ENCODE peak calls at places on chromosomes 3 and 15, in eight cellular contexts. One of them, this sample, is unnamed.

GRCh38 chr3:127536818-127537810 is 53.4 kb downstream of the TPRA1 start:
- DNase-seq in IMR-90: no peak
- DNase-seq in A549: no peak
- DNase-seq in H1: no peak
- DNase-seq in HCT116: no peak
- DNase-seq in GM12878: no peak
- DNase-seq in gastrocnemius medialis: no peak
- DNase-seq in ovary: no peak
- DNase-seq in this sample: no peak

GRCh38 chr15:27660676-27661075 is 438.4 kb downstream of the OCA2 start:
- DNase-seq in H1: no peak
- DNase-seq in gastrocnemius medialis: no peak
- DNase-seq in GM12878: no peak
- DNase-seq in ovary: no peak
- DNase-seq in HCT116: no peak
- DNase-seq in IMR-90: no peak
- DNase-seq in A549: no peak
- DNase-seq in this sample: no peak

GRCh38 chr3:35908366-35909232 is 269.3 kb downstream of the ARPP21 start:
- DNase-seq in gastrocnemius medialis: peak; percentile 27
- DNase-seq in H1: peak; percentile 85
- DNase-seq in IMR-90: peak; percentile 70
- DNase-seq in ovary: no peak
- DNase-seq in GM12878: peak; percentile 9
- DNase-seq in HCT116: peak; percentile 15
- DNase-seq in A549: peak; percentile 78
- DNase-seq in this sample: no peak

GRCh38 chr3:73485877-73486311 is 138.8 kb downstream of the PDZRN3 start:
- DNase-seq in GM12878: no peak
- DNase-seq in HCT116: no peak
- DNase-seq in IMR-90: no peak
- DNase-seq in gastrocnemius medialis: no peak
- DNase-seq in H1: no peak
- DNase-seq in ovary: no peak
- DNase-seq in A549: no peak
- DNase-seq in this sample: no peak

GRCh38 chr3:47010050-47010712 is 30.7 kb downstream of the NBEAL2 start:
- DNase-seq in A549: no peak
- DNase-seq in HCT116: no peak
- DNase-seq in ovary: peak; percentile 58
- DNase-seq in IMR-90: no peak
- DNase-seq in H1: peak; percentile 75
- DNase-seq in GM12878: no peak
- DNase-seq in gastrocnemius medialis: no peak
- DNase-seq in this sample: peak; percentile 26

GRCh38 chr3:138180375-138181029 is 5.8 kb upstream of the DBR1 start:
- DNase-seq in H1: no peak
- DNase-seq in ovary: no peak
- DNase-seq in gastrocnemius medialis: no peak
- DNase-seq in A549: peak; percentile 35
- DNase-seq in GM12878: no peak
- DNase-seq in HCT116: peak; percentile 41
- DNase-seq in IMR-90: peak; percentile 47
- DNase-seq in this sample: no peak

GRCh38 chr3:149588909-149589308 is 68.9 kb downstream of the WWTR1 start:
- DNase-seq in gastrocnemius medialis: peak; percentile 56
- DNase-seq in IMR-90: no peak
- DNase-seq in ovary: no peak
- DNase-seq in HCT116: no peak
- DNase-seq in GM12878: no peak
- DNase-seq in H1: no peak
- DNase-seq in A549: no peak
- DNase-seq in this sample: no peak

GRCh38 chr3:170520996-170521395 is 64.9 kb downstream of the SLC7A14 start:
- DNase-seq in HCT116: no peak
- DNase-seq in H1: no peak
- DNase-seq in GM12878: no peak
- DNase-seq in IMR-90: peak; percentile 38
- DNase-seq in A549: no peak
- DNase-seq in gastrocnemius medialis: no peak
- DNase-seq in ovary: no peak
- DNase-seq in this sample: no peak

GRCh38 chr3:134753999-134754742 is 40.9 kb upstream of the EPHB1 start:
- DNase-seq in IMR-90: no peak
- DNase-seq in H1: peak; percentile 37
- DNase-seq in ovary: no peak
- DNase-seq in gastrocnemius medialis: no peak
- DNase-seq in GM12878: no peak
- DNase-seq in A549: no peak
- DNase-seq in HCT116: no peak
- DNase-seq in this sample: no peak

GRCh38 chr3:27976933-27977332 is 254.8 kb upstream of the EOMES start:
- DNase-seq in IMR-90: peak; percentile 10
- DNase-seq in gastrocnemius medialis: peak; percentile 11
- DNase-seq in HCT116: no peak
- DNase-seq in H1: no peak
- DNase-seq in ovary: no peak
- DNase-seq in GM12878: no peak
- DNase-seq in A549: peak; percentile 27
- DNase-seq in this sample: no peak

GRCh38 chr3:147419062-147419701 is 10.0 kb downstream of the ZIC1 start:
- DNase-seq in ovary: peak; percentile 74
- DNase-seq in HCT116: no peak
- DNase-seq in GM12878: no peak
- DNase-seq in H1: peak; percentile 94
- DNase-seq in A549: no peak
- DNase-seq in IMR-90: peak; percentile 15
- DNase-seq in gastrocnemius medialis: peak; percentile 93
- DNase-seq in this sample: no peak

GRCh38 chr3:110894574-110894973 is 177.0 kb upstream of the NECTIN3 start:
- DNase-seq in GM12878: no peak
- DNase-seq in IMR-90: no peak
- DNase-seq in A549: no peak
- DNase-seq in HCT116: no peak
- DNase-seq in H1: no peak
- DNase-seq in gastrocnemius medialis: no peak
- DNase-seq in ovary: no peak
- DNase-seq in this sample: no peak

GRCh38 chr3:63351159-63352007 is 73.3 kb downstream of the SYNPR start:
- DNase-seq in ovary: no peak
- DNase-seq in A549: peak; percentile 55
- DNase-seq in gastrocnemius medialis: no peak
- DNase-seq in HCT116: peak; percentile 47
- DNase-seq in GM12878: peak; percentile 1
- DNase-seq in IMR-90: peak; percentile 64
- DNase-seq in H1: no peak
- DNase-seq in this sample: no peak

GRCh38 chr3:126913524-126913923 is 69.4 kb upstream of the PLXNA1 start:
- DNase-seq in A549: peak; percentile 18
- DNase-seq in gastrocnemius medialis: no peak
- DNase-seq in IMR-90: no peak
- DNase-seq in H1: no peak
- DNase-seq in HCT116: peak; percentile 26
- DNase-seq in GM12878: no peak
- DNase-seq in ovary: no peak
- DNase-seq in this sample: no peak

GRCh38 chr3:148938931-148939330 is 52.4 kb upstream of the GYG1 start:
- DNase-seq in ovary: no peak
- DNase-seq in GM12878: no peak
- DNase-seq in A549: no peak
- DNase-seq in H1: no peak
- DNase-seq in HCT116: no peak
- DNase-seq in gastrocnemius medialis: no peak
- DNase-seq in IMR-90: no peak
- DNase-seq in this sample: no peak

GRCh38 chr3:87270908-87271727 is 5.3 kb downstream of the POU1F1 start:
- DNase-seq in H1: no peak
- DNase-seq in HCT116: no peak
- DNase-seq in gastrocnemius medialis: no peak
- DNase-seq in ovary: no peak
- DNase-seq in IMR-90: no peak
- DNase-seq in GM12878: no peak
- DNase-seq in A549: no peak
- DNase-seq in this sample: no peak

GRCh38 chr3:45056608-45057301 is 30.7 kb downstream of the CLEC3B start:
- DNase-seq in GM12878: no peak
- DNase-seq in IMR-90: no peak
- DNase-seq in HCT116: no peak
- DNase-seq in A549: no peak
- DNase-seq in ovary: no peak
- DNase-seq in gastrocnemius medialis: peak; percentile 39
- DNase-seq in H1: no peak
- DNase-seq in this sample: no peak

GRCh38 chr3:162217603-162218002 is 721.0 kb downstream of the OTOL1 start:
- DNase-seq in H1: no peak
- DNase-seq in GM12878: no peak
- DNase-seq in IMR-90: peak; percentile 50
- DNase-seq in ovary: no peak
- DNase-seq in HCT116: no peak
- DNase-seq in gastrocnemius medialis: peak; percentile 12
- DNase-seq in A549: no peak
- DNase-seq in this sample: no peak

GRCh38 chr3:177721864-177722370 is 524.6 kb upstream of the TBL1XR1 start:
- DNase-seq in GM12878: no peak
- DNase-seq in ovary: no peak
- DNase-seq in gastrocnemius medialis: no peak
- DNase-seq in HCT116: no peak
- DNase-seq in A549: no peak
- DNase-seq in IMR-90: no peak
- DNase-seq in H1: no peak
- DNase-seq in this sample: no peak

DNA sequence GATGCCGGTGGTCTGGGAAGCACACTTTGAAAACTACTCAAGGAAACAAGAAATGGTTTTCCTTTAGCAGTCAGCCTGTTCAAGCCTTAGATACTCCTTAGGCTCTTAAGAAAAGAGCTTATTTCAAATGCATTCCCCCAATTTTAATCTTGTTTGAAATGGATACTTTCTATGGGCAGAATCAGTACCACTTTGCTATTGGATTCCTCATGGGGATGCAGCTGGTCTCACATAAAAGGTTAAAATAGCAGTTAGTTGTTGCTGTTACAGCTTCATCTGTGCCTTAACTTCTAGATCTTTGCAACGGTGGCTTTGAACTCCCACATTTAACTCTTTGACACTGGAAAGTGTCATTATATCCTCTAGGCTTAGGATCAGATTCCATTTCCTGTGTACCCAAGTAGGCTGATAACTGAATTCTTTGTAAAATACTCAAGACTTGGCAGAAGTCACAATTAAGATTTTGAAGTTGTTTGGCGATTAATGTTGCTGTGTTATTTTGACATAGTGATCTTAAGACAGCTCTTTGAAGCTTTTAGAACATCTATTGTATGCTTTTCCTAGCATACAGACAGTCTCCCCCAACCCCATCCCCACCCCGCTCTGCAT is 2.2 kb downstream of the THBS1 start:
- DNase-seq in ovary: no peak
- DNase-seq in HCT116: no peak
- DNase-seq in H1: no peak
- DNase-seq in GM12878: no peak
- DNase-seq in gastrocnemius medialis: no peak
- DNase-seq in A549: no peak
- DNase-seq in IMR-90: no peak
- DNase-seq in this sample: no peak
- TF ChIP-seq POLR2A in ovary: no peak
- TF ChIP-seq POLR2A in HCT116: no peak
- TF ChIP-seq POLR2A in H1: no peak
- TF ChIP-seq POLR2A in GM12878: no peak
- TF ChIP-seq POLR2A in gastrocnemius medialis: no peak
- TF ChIP-seq POLR2A in A549: no peak
- TF ChIP-seq POLR2A in IMR-90: no peak
- TF ChIP-seq POLR2A in this sample: no peak

DNA sequence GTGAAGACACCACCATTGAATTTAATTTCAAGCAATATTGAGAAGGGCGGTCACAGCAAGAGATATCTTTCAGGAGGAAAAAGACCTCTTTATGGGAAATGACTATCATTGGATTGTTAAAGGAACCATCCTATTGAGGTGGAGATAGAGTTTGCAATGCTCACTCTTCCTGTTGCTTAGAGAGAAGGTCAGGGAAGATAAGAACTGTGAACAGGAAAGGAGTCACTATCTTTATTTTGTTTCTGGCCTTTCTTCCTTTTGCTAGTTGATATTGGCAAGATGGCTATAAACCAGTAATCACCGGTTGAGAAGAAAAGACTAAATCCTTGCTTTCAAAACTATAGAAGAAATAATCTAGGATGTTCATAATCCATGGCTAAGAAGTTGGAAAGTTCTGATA is 112.1 kb upstream of the TMEM108 start:
- DNase-seq in HCT116: no peak
- DNase-seq in gastrocnemius medialis: no peak
- DNase-seq in A549: no peak
- DNase-seq in ovary: no peak
- DNase-seq in IMR-90: no peak
- DNase-seq in GM12878: no peak
- DNase-seq in H1: no peak
- DNase-seq in this sample: no peak
- H3K27ac ChIP-seq in HCT116: no peak overlapping the region
- H3K27ac ChIP-seq in gastrocnemius medialis: no peak overlapping the region
- H3K27ac ChIP-seq in A549: no peak overlapping the region
- H3K27ac ChIP-seq in ovary: no peak overlapping the region
- H3K27ac ChIP-seq in IMR-90: no peak overlapping the region
- H3K27ac ChIP-seq in GM12878: no peak overlapping the region
- H3K27ac ChIP-seq in H1: no peak overlapping the region
- H3K27ac ChIP-seq in this sample: no peak overlapping the region

DNA sequence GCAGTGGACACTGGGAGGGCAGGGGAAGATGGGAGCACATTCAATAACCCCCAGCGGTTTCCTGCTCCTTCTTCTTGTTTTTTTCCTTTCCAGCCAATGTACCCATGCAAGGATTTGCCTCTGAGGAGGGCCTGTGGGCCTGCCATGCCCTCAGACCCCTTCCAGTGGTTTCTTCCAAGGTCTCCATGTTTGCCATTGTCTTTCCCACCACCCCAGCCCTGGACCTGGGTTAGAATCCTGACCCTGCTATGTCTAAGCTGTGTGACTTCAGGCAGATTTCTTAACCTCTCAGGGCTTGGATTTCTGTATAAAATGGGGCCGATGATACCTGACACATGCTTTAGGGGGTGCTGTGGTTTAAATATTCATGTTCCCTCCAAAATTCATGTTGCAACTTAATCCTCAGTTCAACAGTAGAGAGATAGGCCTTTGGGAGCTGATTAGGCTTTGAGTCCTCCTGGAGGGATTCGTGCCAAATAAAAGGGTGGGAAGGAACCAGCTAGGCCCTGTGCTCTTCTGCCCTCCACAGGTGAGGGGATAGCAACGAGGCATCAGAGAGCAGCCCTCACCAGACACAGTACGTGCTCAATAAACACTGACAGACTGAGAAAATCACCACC is 46.3 kb upstream of the FLNB start:
- DNase-seq in H1: no peak
- DNase-seq in HCT116: peak; percentile 56
- DNase-seq in A549: peak; percentile 82
- DNase-seq in GM12878: no peak
- DNase-seq in ovary: no peak
- DNase-seq in gastrocnemius medialis: no peak
- DNase-seq in IMR-90: peak; percentile 61
- DNase-seq in this sample: no peak
- TF ChIP-seq CTCF in H1: peak; percentile 57
- TF ChIP-seq CTCF in HCT116: peak; percentile 40
- TF ChIP-seq CTCF in A549: peak; percentile 71
- TF ChIP-seq CTCF in GM12878: peak; percentile 49
- TF ChIP-seq CTCF in ovary: no peak
- TF ChIP-seq CTCF in gastrocnemius medialis: no peak
- TF ChIP-seq CTCF in IMR-90: peak; percentile 66
- TF ChIP-seq CTCF in this sample: peak; percentile 45

GRCh38 chr3:15064835-15065549 is at the start of gene MRPS25:
- DNase-seq in A549: peak; percentile 92
- DNase-seq in H1: peak; percentile 86
- DNase-seq in IMR-90: peak; percentile 92
- DNase-seq in gastrocnemius medialis: peak; percentile 91
- DNase-seq in GM12878: peak; percentile 64
- DNase-seq in ovary: peak; percentile 93
- DNase-seq in HCT116: peak; percentile 79
- DNase-seq in this sample: peak; percentile 83
- TF ChIP-seq POLR2A in A549: peak; percentile 98
- TF ChIP-seq POLR2A in H1: peak; percentile 87
- TF ChIP-seq POLR2A in IMR-90: peak; percentile 78
- TF ChIP-seq POLR2A in gastrocnemius medialis: peak; percentile 94
- TF ChIP-seq POLR2A in GM12878: peak; percentile 100
- TF ChIP-seq POLR2A in ovary: peak; percentile 73
- TF ChIP-seq POLR2A in HCT116: peak; percentile 95
- TF ChIP-seq POLR2A in this sample: peak; percentile 85